ENCODE peak calls at places on chromosomes 6 and 20, in six cellular contexts. Q is GM23248; S is naive thymus-derived CD4-positive, alpha-beta T cell; X is HCT116; Z is esophagus squamous epithelium; C is tibial nerve. H is an unnamed sample. For H3K4me1, the result is how much of the 10 kb centered on the place peaks cover.

GRCh38 chr6:143196525-143197225 is 136.0 kb downstream of the AIG1 start:
- DNase-seq in Q (peak), S (no peak), X (no peak), Z (no peak), C (no peak), H (no peak)

GRCh38 chr6:46749731-46750130 is 3.0 kb downstream of the ANKRD66 start:
- DNase-seq in Q (no peak), S (no peak), X (no peak), Z (no peak), C (no peak), H (no peak)

GRCh38 chr20:17936306-17936790 is 32.2 kb downstream of the SNX5 start:
- DNase-seq in Q (peak), S (no peak), X (no peak), Z (no peak), C (no peak), H (no peak)

GRCh38 chr6:111573892-111574800 is 31.5 kb downstream of the TRAF3IP2 start:
- DNase-seq in Q (peak), S (no peak), X (no peak), Z (no peak), C (no peak), H (no peak)

GRCh38 chr20:5718896-5719595 is 31.2 kb upstream of the SHLD1 start:
- DNase-seq in Q (no peak), S (no peak), X (no peak), Z (no peak), C (no peak), H (no peak)

GRCh38 chr6:10759884-10760329 is 12.3 kb downstream of the TMEM14B start:
- DNase-seq in Q (peak), S (no peak), X (peak), Z (no peak), C (no peak), H (no peak)

GRCh38 chr6:18586133-18586532 is 199.0 kb downstream of the RNF144B start:
- DNase-seq in Q (no peak), S (no peak), X (no peak), Z (no peak), C (no peak), H (no peak)

GRCh38 chr20:63567382-63568169 is 6.5 kb downstream of the HELZ2 start:
- DNase-seq in Q (no peak), S (no peak), X (no peak), Z (no peak), C (peak), H (no peak)

GRCh38 chr6:137926207-137926731 is 59.2 kb downstream of the TNFAIP3 start:
- DNase-seq in Q (peak), S (no peak), X (peak), Z (no peak), C (peak), H (peak)

GRCh38 chr6:7545509-7546369 is 4.3 kb downstream of the DSP start:
- DNase-seq in Q (peak), S (no peak), X (no peak), Z (no peak), C (no peak), H (no peak)

GRCh38 chr6:163900570-163900969 is 486.1 kb downstream of the QKI start:
- DNase-seq in Q (no peak), S (no peak), X (no peak), Z (no peak), C (no peak), H (no peak)

GRCh38 chr6:135306740-135307420 is 125.8 kb downstream of the MYB start:
- DNase-seq in Q (no peak), S (no peak), X (no peak), Z (no peak), C (no peak), H (no peak)

GRCh38 chr6:134564705-134565104 is 246.8 kb upstream of the SGK1 start:
- DNase-seq in Q (no peak), S (no peak), X (no peak), Z (no peak), C (no peak), H (no peak)

GRCh38 chr6:36926711-36927110 is 27.8 kb upstream of the PI16 start:
- DNase-seq in Q (no peak), S (no peak), X (no peak), Z (no peak), C (no peak), H (no peak)

GRCh38 chr6:110703906-110704594 is 111.2 kb downstream of the CDK19 start:
- DNase-seq in Q (peak), S (no peak), X (no peak), Z (no peak), C (no peak), H (no peak)

GRCh38 chr6:56720882-56721281 is 78.2 kb upstream of the DST start:
- DNase-seq in Q (no peak), S (no peak), X (no peak), Z (no peak), C (no peak), H (no peak)

GRCh38 chr20:23152902-23153301 is 66.8 kb upstream of the CD93 start:
- DNase-seq in Q (no peak), S (no peak), X (no peak), Z (no peak), C (no peak), H (no peak)

GRCh38 chr20:21709535-21709904 is 4.1 kb downstream of the PAX1 start:
- DNase-seq in Q (no peak), S (no peak), X (no peak), Z (no peak), C (no peak), H (no peak)

GRCh38 chr6:123564363-123564762 is 72.4 kb downstream of the TRDN start:
- DNase-seq in Q (no peak), S (no peak), X (no peak), Z (no peak), C (no peak), H (no peak)

GRCh38 chr6:73030257-73030656 is 195.0 kb downstream of the KHDC1L start:
- DNase-seq in Q (no peak), S (no peak), X (no peak), Z (no peak), C (no peak), H (no peak)

GRCh38 chr6:79385893-79386292 is 151.3 kb downstream of the LCA5 start:
- DNase-seq in Q (no peak), S (no peak), X (no peak), Z (no peak), C (no peak), H (no peak)

GRCh38 chr6:152416652-152417051 is 220.5 kb downstream of the SYNE1 start:
- DNase-seq in Q (no peak), S (no peak), X (no peak), Z (no peak), C (no peak), H (no peak)

GRCh38 chr6:128731249-128732165 is 151.4 kb upstream of the LAMA2 start:
- DNase-seq in Q (peak), S (no peak), X (peak), Z (no peak), C (no peak), H (peak)

GRCh38 chr20:53463101-53463972 is 130.3 kb downstream of the ZNF217 start:
- DNase-seq in Q (peak), S (no peak), X (no peak), Z (no peak), C (no peak), H (no peak)

GRCh38 chr6:51678905-51679620 is 408.4 kb downstream of the PKHD1 start:
- DNase-seq in Q (no peak), S (no peak), X (no peak), Z (no peak), C (no peak), H (no peak)

GRCh38 chr6:114227944-114228343 is 114.9 kb downstream of the HS3ST5 start:
- DNase-seq in Q (no peak), S (no peak), X (no peak), Z (no peak), C (no peak), H (no peak)

GRCh38 chr20:15859061-15859460 is 714.2 kb downstream of the KIF16B start:
- DNase-seq in Q (no peak), S (no peak), X (no peak), Z (no peak), C (no peak), H (no peak)

GRCh38 chr6:17600527-17601388 is 656 bp downstream of the FAM8A1 start:
- DNase-seq in Q (peak), S (peak), X (no peak), Z (no peak), C (peak), H (peak)

GRCh38 chr20:1509237-1509636 is 18.0 kb upstream of the SIRPB2 start:
- DNase-seq in Q (peak), S (peak), X (peak), Z (no peak), C (no peak), H (peak)

GRCh38 chr20:57686931-57687652 is 22.7 kb downstream of the PMEPA1 start:
- DNase-seq in Q (no peak), S (no peak), X (no peak), Z (no peak), C (no peak), H (no peak)

GRCh38 chr20:57688864-57689263 is 21.0 kb downstream of the PMEPA1 start:
- DNase-seq in Q (no peak), S (no peak), X (no peak), Z (no peak), C (no peak), H (no peak)

GRCh38 chr20:57690525-57690924 is 19.3 kb downstream of the PMEPA1 start:
- DNase-seq in Q (no peak), S (no peak), X (no peak), Z (no peak), C (no peak), H (no peak)

GRCh38 chr20:57689745-57690481 is 19.9 kb downstream of the PMEPA1 start:
- DNase-seq in Q (no peak), S (no peak), X (no peak), Z (no peak), C (no peak), H (no peak)

DNA sequence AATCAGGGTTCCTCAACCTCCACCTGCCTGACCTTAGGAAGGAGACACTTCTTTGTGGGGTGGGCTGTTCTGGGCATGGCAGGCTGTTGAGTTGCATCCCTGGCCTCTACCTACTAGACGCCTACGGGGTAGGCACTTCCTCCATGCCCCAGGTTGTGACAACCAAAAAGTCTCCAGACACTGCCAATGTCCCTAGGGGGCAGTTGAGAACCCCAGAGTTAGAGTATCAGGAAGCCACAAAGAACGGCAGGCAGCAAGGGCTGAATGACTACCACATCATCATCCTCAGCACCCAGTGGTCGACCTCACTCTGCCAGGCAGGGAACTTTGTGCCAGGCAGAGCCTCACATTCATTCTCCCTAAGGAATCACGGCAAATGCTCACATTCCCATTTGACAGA is 21.5 kb downstream of the PMEPA1 start:
- DNase-seq in Q (no peak), S (no peak), X (no peak), Z (no peak), C (no peak), H (no peak)
- H3K4me1 ChIP-seq in Q (under half), S (under half), X (under half), Z (half or more), C (half or more), H (under half)

DNA sequence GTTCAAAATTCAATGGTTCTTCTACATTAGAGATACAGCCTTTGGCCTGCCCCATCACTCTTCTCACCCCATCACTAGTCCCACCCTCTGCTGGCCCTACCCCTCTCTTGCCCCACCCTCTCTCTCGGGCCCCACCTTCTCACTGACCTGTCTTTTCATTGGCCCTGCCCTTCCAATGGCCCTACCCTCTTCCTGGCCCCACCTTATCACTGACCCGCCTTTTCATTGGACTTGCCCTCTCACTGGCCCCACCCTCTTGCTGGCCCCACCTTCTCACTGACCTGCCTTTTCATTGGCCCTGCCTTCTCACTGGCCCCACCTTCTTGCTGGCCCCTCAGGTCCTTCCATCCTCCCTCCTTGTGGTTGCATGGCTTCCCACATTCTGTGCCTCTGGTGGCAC is 107.2 kb upstream of the PLEKHG1 start:
- DNase-seq in Q (no peak), S (no peak), X (peak), Z (no peak), C (no peak), H (peak)
- H3K4me3 ChIP-seq in Q (no peak), S (no peak), X (no peak), Z (no peak), C (no peak), H (no peak)

GRCh38 chr20:44600301-44600700 is 17.9 kb downstream of the PKIG start:
- DNase-seq in Q (no peak), S (no peak), X (no peak), Z (no peak), C (no peak), H (no peak)
- H3K4me1 ChIP-seq in Q (under half), S (under half), X (under half), Z (half or more), C (half or more), H (under half)

GRCh38 chr6:85404497-85405174 is 45.2 kb upstream of the NT5E start:
- DNase-seq in Q (peak), S (no peak), X (peak), Z (no peak), C (no peak), H (peak)

GRCh38 chr6:85405175-85405852 is 44.6 kb upstream of the NT5E start:
- DNase-seq in Q (peak), S (no peak), X (no peak), Z (no peak), C (no peak), H (peak)

GRCh38 chr6:85402922-85403321 is 47.0 kb upstream of the NT5E start:
- DNase-seq in Q (peak), S (no peak), X (no peak), Z (no peak), C (no peak), H (no peak)

GRCh38 chr6:85402071-85402470 is 47.8 kb upstream of the NT5E start:
- DNase-seq in Q (no peak), S (no peak), X (no peak), Z (no peak), C (no peak), H (no peak)

GRCh38 chr6:85403331-85404015 is 46.4 kb upstream of the NT5E start:
- DNase-seq in Q (peak), S (no peak), X (no peak), Z (no peak), C (no peak), H (no peak)
- H3K4me3 ChIP-seq in Q (peak), S (no peak), X (no peak), Z (no peak), C (no peak), H (no peak)

GRCh38 chr6:25176466-25176865 is 102.7 kb upstream of the CARMIL1 start:
- DNase-seq in Q (no peak), S (no peak), X (no peak), Z (no peak), C (no peak), H (no peak)
- H3K4me1 ChIP-seq in Q (half or more), S (under half), X (under half), Z (under half), C (under half), H (under half)

GRCh38 chr6:157488058-157488457 is 107.1 kb downstream of the ZDHHC14 start:
- DNase-seq in Q (no peak), S (no peak), X (no peak), Z (no peak), C (no peak), H (no peak)
- H3K4me3 ChIP-seq in Q (no peak), S (no peak), X (no peak), Z (no peak), C (no peak), H (no peak)

DNA sequence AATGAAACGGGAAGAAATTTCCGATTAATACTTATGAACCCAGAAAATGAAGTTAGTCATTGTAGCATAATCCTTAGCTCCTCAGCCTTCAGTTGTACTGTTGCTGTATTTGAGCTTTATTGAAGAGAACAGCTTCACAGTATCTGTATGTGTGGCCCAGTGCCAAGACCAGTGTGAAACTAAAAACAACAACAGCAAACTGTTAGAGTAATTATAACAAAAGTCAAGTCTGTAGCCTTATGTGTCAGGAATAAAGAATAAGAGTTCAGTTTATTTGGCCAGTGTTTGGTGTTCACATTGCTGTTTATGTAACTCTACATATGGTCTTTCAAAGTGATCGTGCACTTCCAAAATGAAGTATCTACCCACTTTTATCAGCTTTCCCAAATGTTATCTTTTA is 70.9 kb downstream of the ARID1B start:
- DNase-seq in Q (no peak), S (no peak), X (no peak), Z (no peak), C (no peak), H (no peak)
- H3K4me1 ChIP-seq in Q (under half), S (under half), X (under half), Z (half or more), C (half or more), H (under half)

GRCh38 chr20:59966428-59966827 is 8.2 kb downstream of the CDH26 start:
- DNase-seq in Q (no peak), S (no peak), X (no peak), Z (no peak), C (no peak), H (no peak)

GRCh38 chr20:59958123-59958522 is at the start of gene CDH26:
- DNase-seq in Q (no peak), S (no peak), X (no peak), Z (no peak), C (no peak), H (no peak)

GRCh38 chr20:59958626-59959025 is 403 bp downstream of the CDH26 start:
- DNase-seq in Q (no peak), S (no peak), X (no peak), Z (no peak), C (no peak), H (peak)

GRCh38 chr20:59962155-59962554 is 3.9 kb downstream of the CDH26 start:
- DNase-seq in Q (no peak), S (no peak), X (no peak), Z (no peak), C (no peak), H (no peak)

GRCh38 chr20:59961423-59961822 is 3.2 kb downstream of the CDH26 start:
- DNase-seq in Q (no peak), S (no peak), X (no peak), Z (no peak), C (no peak), H (no peak)
- H3K4me3 ChIP-seq in Q (no peak), S (no peak), X (no peak), Z (no peak), C (no peak), H (no peak)

H was measured in Caco-2.